ENCODE peak calls at places on chromosomes 3 and 15, in nine cellular contexts. One of them, this sample, is unnamed.

GRCh38 chr3:142027295-142027694 is 122.0 kb downstream of the TFDP2 start:
- DNase-seq in AG04450: no peak
- DNase-seq in testis: no peak
- DNase-seq in right atrium auricular region: no peak
- DNase-seq in choroid plexus epithelial cell: peak
- DNase-seq in B cell: no peak
- DNase-seq in CD14-positive monocyte: no peak
- DNase-seq in fibroblast of mammary gland: peak
- DNase-seq in ascending aorta: no peak
- DNase-seq in this sample: peak

GRCh38 chr3:169914321-169914720 is 2.9 kb downstream of the SAMD7 start:
- DNase-seq in AG04450: no peak
- DNase-seq in fibroblast of mammary gland: peak
- DNase-seq in ascending aorta: no peak
- DNase-seq in choroid plexus epithelial cell: peak
- DNase-seq in B cell: no peak
- DNase-seq in testis: no peak
- DNase-seq in CD14-positive monocyte: no peak
- DNase-seq in right atrium auricular region: no peak
- DNase-seq in this sample: peak

GRCh38 chr3:40718209-40718608 is 193.4 kb downstream of the ZNF621 start:
- DNase-seq in choroid plexus epithelial cell: no peak
- DNase-seq in B cell: no peak
- DNase-seq in testis: no peak
- DNase-seq in CD14-positive monocyte: no peak
- DNase-seq in AG04450: no peak
- DNase-seq in fibroblast of mammary gland: no peak
- DNase-seq in ascending aorta: no peak
- DNase-seq in right atrium auricular region: no peak
- DNase-seq in this sample: no peak

GRCh38 chr3:53056442-53056841 is 10.6 kb upstream of the SFMBT1 start:
- DNase-seq in CD14-positive monocyte: no peak
- DNase-seq in AG04450: no peak
- DNase-seq in testis: no peak
- DNase-seq in ascending aorta: no peak
- DNase-seq in right atrium auricular region: peak
- DNase-seq in B cell: no peak
- DNase-seq in fibroblast of mammary gland: no peak
- DNase-seq in choroid plexus epithelial cell: peak
- DNase-seq in this sample: peak

GRCh38 chr3:42012935-42013651 is 51.2 kb upstream of the ULK4 start:
- DNase-seq in testis: peak
- DNase-seq in B cell: peak
- DNase-seq in ascending aorta: peak
- DNase-seq in CD14-positive monocyte: peak
- DNase-seq in fibroblast of mammary gland: peak
- DNase-seq in right atrium auricular region: no peak
- DNase-seq in AG04450: no peak
- DNase-seq in choroid plexus epithelial cell: peak
- DNase-seq in this sample: peak

GRCh38 chr15:70376929-70377691 is 279.4 kb upstream of the TLE3 start:
- DNase-seq in AG04450: no peak
- DNase-seq in fibroblast of mammary gland: peak
- DNase-seq in right atrium auricular region: peak
- DNase-seq in ascending aorta: peak
- DNase-seq in choroid plexus epithelial cell: peak
- DNase-seq in testis: peak
- DNase-seq in CD14-positive monocyte: no peak
- DNase-seq in B cell: no peak
- DNase-seq in this sample: peak

GRCh38 chr3:151770941-151771340 is 37.2 kb downstream of the AADACL2 start:
- DNase-seq in B cell: no peak
- DNase-seq in choroid plexus epithelial cell: peak
- DNase-seq in ascending aorta: peak
- DNase-seq in right atrium auricular region: peak
- DNase-seq in fibroblast of mammary gland: peak
- DNase-seq in testis: peak
- DNase-seq in CD14-positive monocyte: no peak
- DNase-seq in AG04450: no peak
- DNase-seq in this sample: peak

GRCh38 chr3:189270248-189270832 is 98.6 kb downstream of the TPRG1 start:
- DNase-seq in testis: peak
- DNase-seq in right atrium auricular region: no peak
- DNase-seq in choroid plexus epithelial cell: peak
- DNase-seq in B cell: no peak
- DNase-seq in fibroblast of mammary gland: peak
- DNase-seq in CD14-positive monocyte: peak
- DNase-seq in ascending aorta: peak
- DNase-seq in AG04450: peak
- DNase-seq in this sample: peak

GRCh38 chr3:129621626-129622417 is 15.3 kb upstream of the PLXND1 start:
- DNase-seq in ascending aorta: no peak
- DNase-seq in testis: no peak
- DNase-seq in B cell: no peak
- DNase-seq in fibroblast of mammary gland: no peak
- DNase-seq in CD14-positive monocyte: no peak
- DNase-seq in right atrium auricular region: no peak
- DNase-seq in choroid plexus epithelial cell: no peak
- DNase-seq in AG04450: no peak
- DNase-seq in this sample: no peak

GRCh38 chr3:61899700-61900462 is 338.5 kb downstream of the PTPRG start:
- DNase-seq in right atrium auricular region: no peak
- DNase-seq in testis: no peak
- DNase-seq in ascending aorta: no peak
- DNase-seq in CD14-positive monocyte: no peak
- DNase-seq in B cell: no peak
- DNase-seq in fibroblast of mammary gland: no peak
- DNase-seq in AG04450: no peak
- DNase-seq in choroid plexus epithelial cell: no peak
- DNase-seq in this sample: no peak

GRCh38 chr3:52633786-52634185 is 51.9 kb downstream of the PBRM1 start:
- DNase-seq in ascending aorta: no peak
- DNase-seq in CD14-positive monocyte: no peak
- DNase-seq in testis: no peak
- DNase-seq in AG04450: no peak
- DNase-seq in fibroblast of mammary gland: peak
- DNase-seq in choroid plexus epithelial cell: peak
- DNase-seq in right atrium auricular region: no peak
- DNase-seq in B cell: no peak
- DNase-seq in this sample: no peak

GRCh38 chr3:134029734-134030381 is at the start of gene SLCO2A1:
- DNase-seq in CD14-positive monocyte: no peak
- DNase-seq in choroid plexus epithelial cell: no peak
- DNase-seq in B cell: no peak
- DNase-seq in ascending aorta: no peak
- DNase-seq in right atrium auricular region: no peak
- DNase-seq in AG04450: no peak
- DNase-seq in fibroblast of mammary gland: peak
- DNase-seq in testis: peak
- DNase-seq in this sample: peak

GRCh38 chr3:15207836-15208504 is 1.9 kb downstream of the CAPN7 start:
- DNase-seq in CD14-positive monocyte: no peak
- DNase-seq in testis: no peak
- DNase-seq in choroid plexus epithelial cell: peak
- DNase-seq in right atrium auricular region: no peak
- DNase-seq in ascending aorta: no peak
- DNase-seq in fibroblast of mammary gland: peak
- DNase-seq in B cell: no peak
- DNase-seq in AG04450: no peak
- DNase-seq in this sample: no peak

GRCh38 chr3:149686996-149687395 is 29.2 kb upstream of the WWTR1 start:
- DNase-seq in fibroblast of mammary gland: no peak
- DNase-seq in B cell: no peak
- DNase-seq in choroid plexus epithelial cell: no peak
- DNase-seq in ascending aorta: no peak
- DNase-seq in testis: no peak
- DNase-seq in AG04450: no peak
- DNase-seq in CD14-positive monocyte: no peak
- DNase-seq in right atrium auricular region: no peak
- DNase-seq in this sample: no peak

DNA sequence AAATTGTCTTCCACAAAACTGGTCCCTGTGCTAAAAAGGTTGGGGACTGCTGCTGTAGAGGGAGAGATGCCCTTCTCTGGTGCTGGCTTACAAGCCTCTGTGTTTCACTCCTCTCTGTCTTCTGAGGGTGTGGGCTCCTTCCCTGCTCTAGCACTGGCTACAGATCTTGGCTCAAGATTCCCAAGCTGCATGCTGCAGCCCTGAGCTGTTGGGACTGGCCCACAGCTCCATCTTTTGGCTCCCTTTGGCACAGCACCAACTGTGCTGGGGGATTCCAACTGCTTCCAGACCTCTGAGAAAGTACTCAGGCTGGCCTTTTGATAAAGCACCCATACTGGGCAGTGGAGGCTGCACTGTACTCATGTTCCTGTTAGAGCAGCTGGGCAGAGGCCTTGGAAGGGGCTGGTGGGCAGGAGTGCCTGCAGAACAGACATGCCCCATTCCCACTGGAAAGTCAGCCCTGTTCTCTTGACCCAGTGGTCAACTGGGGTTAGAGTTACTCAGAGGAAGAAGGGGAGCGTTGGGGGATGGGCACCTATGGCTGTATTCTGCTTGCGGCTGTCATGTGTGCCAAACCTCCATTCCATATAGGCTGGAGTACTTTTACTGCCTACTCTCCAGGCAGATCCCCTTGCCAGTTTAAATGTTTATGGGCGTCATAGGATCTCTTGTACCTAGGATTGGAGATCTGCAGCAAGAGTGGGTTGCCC is 55.7 kb downstream of the GALK2 start:
- DNase-seq in fibroblast of mammary gland: peak
- DNase-seq in right atrium auricular region: no peak
- DNase-seq in B cell: no peak
- DNase-seq in choroid plexus epithelial cell: peak
- DNase-seq in testis: no peak
- DNase-seq in ascending aorta: no peak
- DNase-seq in AG04450: no peak
- DNase-seq in CD14-positive monocyte: no peak
- DNase-seq in this sample: peak
- TF ChIP-seq CTCF in fibroblast of mammary gland: no peak
- TF ChIP-seq CTCF in right atrium auricular region: no peak
- TF ChIP-seq CTCF in B cell: no peak
- TF ChIP-seq CTCF in choroid plexus epithelial cell: peak
- TF ChIP-seq CTCF in testis: no peak
- TF ChIP-seq CTCF in ascending aorta: no peak
- TF ChIP-seq CTCF in AG04450: peak
- TF ChIP-seq CTCF in CD14-positive monocyte: no peak
- TF ChIP-seq CTCF in this sample: peak

DNA sequence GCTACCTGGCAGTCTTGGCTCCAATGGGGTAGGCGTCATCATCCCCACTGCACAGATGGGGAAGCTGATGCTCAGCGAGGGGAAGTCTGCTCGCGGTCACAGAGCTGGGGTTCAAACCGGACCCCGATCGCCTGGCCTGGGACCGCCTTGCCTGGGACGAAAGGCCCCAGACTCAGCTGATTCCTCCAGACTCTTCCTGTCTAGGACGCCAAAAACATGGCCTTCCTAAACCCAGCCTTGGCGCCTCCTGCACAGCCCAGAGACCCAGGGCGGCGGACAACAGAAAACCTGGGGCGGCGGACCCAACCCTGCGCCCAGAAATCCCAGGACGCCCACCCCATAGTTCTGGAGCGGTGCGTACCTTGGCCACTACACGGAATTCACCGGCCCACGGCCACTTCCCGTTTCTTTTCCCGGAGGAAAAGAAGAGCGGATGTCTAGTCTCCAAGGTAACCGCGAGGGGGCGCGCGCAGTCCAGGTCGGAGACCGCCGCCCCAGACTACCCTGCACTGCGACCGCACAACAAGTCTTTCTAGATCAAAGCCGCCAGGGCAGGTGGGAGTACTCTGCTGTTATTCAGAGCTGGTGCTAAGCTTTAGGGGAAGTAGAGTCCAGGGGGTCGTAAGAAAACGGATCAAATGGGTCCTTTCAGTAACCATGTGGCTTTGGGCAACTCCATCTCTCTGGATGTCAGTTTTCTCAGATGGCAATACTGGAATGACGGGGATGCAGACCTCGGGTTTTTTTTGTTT is 4.9 kb upstream of the IL17RD start:
- DNase-seq in AG04450: peak
- DNase-seq in testis: peak
- DNase-seq in choroid plexus epithelial cell: peak
- DNase-seq in right atrium auricular region: peak
- DNase-seq in ascending aorta: peak
- DNase-seq in CD14-positive monocyte: no peak
- DNase-seq in fibroblast of mammary gland: peak
- DNase-seq in B cell: peak
- DNase-seq in this sample: peak
- TF ChIP-seq CTCF in AG04450: peak
- TF ChIP-seq CTCF in testis: peak
- TF ChIP-seq CTCF in choroid plexus epithelial cell: peak
- TF ChIP-seq CTCF in right atrium auricular region: peak
- TF ChIP-seq CTCF in ascending aorta: peak
- TF ChIP-seq CTCF in CD14-positive monocyte: peak
- TF ChIP-seq CTCF in fibroblast of mammary gland: peak
- TF ChIP-seq CTCF in B cell: peak
- TF ChIP-seq CTCF in this sample: peak

DNA sequence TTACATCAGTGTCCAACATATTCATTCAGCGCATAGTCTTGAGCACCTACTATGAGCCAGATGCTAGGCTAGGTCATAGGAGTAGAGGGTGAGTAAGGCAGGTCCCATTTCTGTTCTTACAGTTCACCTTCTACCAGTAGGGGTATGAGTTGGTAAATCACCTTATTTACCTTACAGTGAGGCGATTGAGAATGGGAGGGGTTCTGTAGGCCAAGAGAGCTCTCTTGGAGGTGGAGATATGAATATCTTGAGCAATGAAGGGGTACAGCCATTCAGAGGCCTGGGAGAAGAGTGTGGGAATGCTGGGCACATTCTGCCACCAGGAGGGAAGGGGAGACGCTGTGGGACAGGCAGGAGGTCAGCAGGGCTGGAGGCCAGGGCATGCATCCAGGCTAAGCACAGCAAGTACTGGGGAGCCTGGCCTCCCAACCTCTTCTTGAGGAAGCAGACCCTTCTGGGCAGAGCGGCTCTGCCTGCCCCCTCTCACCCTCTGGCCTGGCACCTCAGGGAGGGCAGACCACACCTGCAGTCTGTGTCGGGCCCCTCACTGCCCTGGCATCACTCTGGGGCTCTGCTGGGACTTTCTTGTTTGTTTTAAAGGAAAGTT is 123.4 kb downstream of the EEFSEC start:
- DNase-seq in B cell: no peak
- DNase-seq in right atrium auricular region: no peak
- DNase-seq in testis: no peak
- DNase-seq in choroid plexus epithelial cell: no peak
- DNase-seq in fibroblast of mammary gland: no peak
- DNase-seq in AG04450: no peak
- DNase-seq in CD14-positive monocyte: no peak
- DNase-seq in ascending aorta: peak
- DNase-seq in this sample: no peak
- TF ChIP-seq CTCF in B cell: no peak
- TF ChIP-seq CTCF in right atrium auricular region: no peak
- TF ChIP-seq CTCF in testis: no peak
- TF ChIP-seq CTCF in choroid plexus epithelial cell: no peak
- TF ChIP-seq CTCF in fibroblast of mammary gland: no peak
- TF ChIP-seq CTCF in AG04450: no peak
- TF ChIP-seq CTCF in CD14-positive monocyte: no peak
- TF ChIP-seq CTCF in ascending aorta: no peak
- TF ChIP-seq CTCF in this sample: no peak

DNA sequence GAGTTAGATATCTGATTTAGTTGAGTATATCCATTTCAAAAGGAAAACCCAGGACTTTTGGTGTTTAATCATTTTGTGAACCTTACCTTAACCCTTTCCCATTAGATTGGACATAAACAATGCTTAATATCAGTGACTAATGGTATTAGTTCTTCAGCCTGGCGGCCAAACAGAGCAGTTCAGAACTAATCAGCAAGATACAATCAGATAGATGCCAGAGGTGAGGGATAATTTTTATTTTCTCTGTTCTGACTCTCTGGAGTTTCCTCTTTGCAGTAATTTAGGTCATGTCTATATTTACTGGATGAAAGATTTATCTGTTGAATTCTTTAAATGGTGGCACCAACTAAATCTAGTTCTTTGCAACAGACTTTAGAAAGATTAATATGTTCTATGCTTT is 337.8 kb downstream of the ROBO2 start:
- DNase-seq in B cell: no peak
- DNase-seq in fibroblast of mammary gland: no peak
- DNase-seq in AG04450: no peak
- DNase-seq in right atrium auricular region: no peak
- DNase-seq in choroid plexus epithelial cell: no peak
- DNase-seq in CD14-positive monocyte: no peak
- DNase-seq in ascending aorta: no peak
- DNase-seq in testis: no peak
- DNase-seq in this sample: no peak
- TF ChIP-seq CTCF in B cell: no peak
- TF ChIP-seq CTCF in fibroblast of mammary gland: no peak
- TF ChIP-seq CTCF in AG04450: no peak
- TF ChIP-seq CTCF in right atrium auricular region: no peak
- TF ChIP-seq CTCF in choroid plexus epithelial cell: no peak
- TF ChIP-seq CTCF in CD14-positive monocyte: no peak
- TF ChIP-seq CTCF in ascending aorta: no peak
- TF ChIP-seq CTCF in testis: no peak
- TF ChIP-seq CTCF in this sample: no peak